ENCODE peak calls at places on chromosomes 6 and 20, in seven cellular contexts. One of them, this sample, is unnamed.

GRCh38 chr20:13199279-13199678 is 21.8 kb upstream of the ISM1 start:
- DNase-seq in heart left ventricle: no peak
- DNase-seq in pancreas: no peak
- DNase-seq in colonic mucosa: no peak
- DNase-seq in choroid plexus epithelial cell: no peak
- DNase-seq in cardiac muscle cell: no peak
- DNase-seq in ascending aorta: no peak
- DNase-seq in this sample: no peak

GRCh38 chr6:4920914-4921410 is 82.9 kb downstream of the RPP40 start:
- DNase-seq in colonic mucosa: no peak
- DNase-seq in heart left ventricle: no peak
- DNase-seq in choroid plexus epithelial cell: no peak
- DNase-seq in cardiac muscle cell: no peak
- DNase-seq in ascending aorta: no peak
- DNase-seq in pancreas: no peak
- DNase-seq in this sample: no peak

GRCh38 chr6:34795836-34796425 is 4.0 kb downstream of the BLTP3A start:
- DNase-seq in colonic mucosa: no peak
- DNase-seq in ascending aorta: no peak
- DNase-seq in cardiac muscle cell: no peak
- DNase-seq in pancreas: no peak
- DNase-seq in choroid plexus epithelial cell: peak; percentile 59
- DNase-seq in heart left ventricle: no peak
- DNase-seq in this sample: no peak

GRCh38 chr20:32523613-32524218 is 61.4 kb downstream of the NOL4L start:
- DNase-seq in cardiac muscle cell: no peak
- DNase-seq in choroid plexus epithelial cell: no peak
- DNase-seq in colonic mucosa: no peak
- DNase-seq in pancreas: peak; percentile 44
- DNase-seq in ascending aorta: no peak
- DNase-seq in heart left ventricle: peak; percentile 5
- DNase-seq in this sample: no peak

GRCh38 chr6:73942581-73942980 is 246.6 kb downstream of the CD109 start:
- DNase-seq in choroid plexus epithelial cell: peak; percentile 20
- DNase-seq in colonic mucosa: no peak
- DNase-seq in cardiac muscle cell: no peak
- DNase-seq in ascending aorta: no peak
- DNase-seq in heart left ventricle: no peak
- DNase-seq in pancreas: no peak
- DNase-seq in this sample: peak; percentile 10

GRCh38 chr6:169269180-169270076 is 15.8 kb upstream of the THBS2 start:
- DNase-seq in choroid plexus epithelial cell: peak; percentile 60
- DNase-seq in ascending aorta: no peak
- DNase-seq in heart left ventricle: peak; percentile 73
- DNase-seq in colonic mucosa: no peak
- DNase-seq in pancreas: no peak
- DNase-seq in cardiac muscle cell: no peak
- DNase-seq in this sample: no peak

GRCh38 chr6:163302747-163303146 is 111.8 kb upstream of the QKI start:
- DNase-seq in cardiac muscle cell: no peak
- DNase-seq in colonic mucosa: no peak
- DNase-seq in choroid plexus epithelial cell: peak; percentile 65
- DNase-seq in pancreas: no peak
- DNase-seq in ascending aorta: no peak
- DNase-seq in heart left ventricle: no peak
- DNase-seq in this sample: no peak

GRCh38 chr6:134816780-134817179 is 133.1 kb downstream of the ALDH8A1 start:
- DNase-seq in colonic mucosa: no peak
- DNase-seq in cardiac muscle cell: no peak
- DNase-seq in pancreas: no peak
- DNase-seq in ascending aorta: no peak
- DNase-seq in choroid plexus epithelial cell: peak; percentile 74
- DNase-seq in heart left ventricle: no peak
- DNase-seq in this sample: no peak

GRCh38 chr6:30885481-30885998 is 1.2 kb downstream of the DDR1 start:
- DNase-seq in choroid plexus epithelial cell: peak; percentile 38
- DNase-seq in pancreas: no peak
- DNase-seq in heart left ventricle: no peak
- DNase-seq in cardiac muscle cell: peak; percentile 59
- DNase-seq in ascending aorta: peak; percentile 66
- DNase-seq in colonic mucosa: peak; percentile 83
- DNase-seq in this sample: no peak

GRCh38 chr6:39181333-39181732 is 47.9 kb downstream of the KCNK5 start:
- DNase-seq in cardiac muscle cell: no peak
- DNase-seq in heart left ventricle: no peak
- DNase-seq in pancreas: peak; percentile 22
- DNase-seq in colonic mucosa: no peak
- DNase-seq in ascending aorta: no peak
- DNase-seq in choroid plexus epithelial cell: no peak
- DNase-seq in this sample: no peak

GRCh38 chr20:46618316-46619110 is 32.7 kb downstream of the SLC13A3 start:
- DNase-seq in cardiac muscle cell: no peak
- DNase-seq in choroid plexus epithelial cell: no peak
- DNase-seq in pancreas: no peak
- DNase-seq in colonic mucosa: no peak
- DNase-seq in ascending aorta: no peak
- DNase-seq in heart left ventricle: no peak
- DNase-seq in this sample: no peak

GRCh38 chr20:46610145-46610544 is 41.1 kb downstream of the SLC13A3 start:
- DNase-seq in choroid plexus epithelial cell: no peak
- DNase-seq in pancreas: no peak
- DNase-seq in ascending aorta: no peak
- DNase-seq in heart left ventricle: no peak
- DNase-seq in cardiac muscle cell: no peak
- DNase-seq in colonic mucosa: no peak
- DNase-seq in this sample: no peak

GRCh38 chr20:46609043-46609442 is 42.2 kb downstream of the SLC13A3 start:
- DNase-seq in choroid plexus epithelial cell: no peak
- DNase-seq in ascending aorta: no peak
- DNase-seq in heart left ventricle: no peak
- DNase-seq in pancreas: no peak
- DNase-seq in colonic mucosa: no peak
- DNase-seq in cardiac muscle cell: no peak
- DNase-seq in this sample: no peak

GRCh38 chr20:46619445-46619844 is 31.8 kb downstream of the SLC13A3 start:
- DNase-seq in heart left ventricle: no peak
- DNase-seq in choroid plexus epithelial cell: peak; percentile 22
- DNase-seq in pancreas: no peak
- DNase-seq in colonic mucosa: no peak
- DNase-seq in ascending aorta: no peak
- DNase-seq in cardiac muscle cell: peak; percentile 1
- DNase-seq in this sample: no peak

DNA sequence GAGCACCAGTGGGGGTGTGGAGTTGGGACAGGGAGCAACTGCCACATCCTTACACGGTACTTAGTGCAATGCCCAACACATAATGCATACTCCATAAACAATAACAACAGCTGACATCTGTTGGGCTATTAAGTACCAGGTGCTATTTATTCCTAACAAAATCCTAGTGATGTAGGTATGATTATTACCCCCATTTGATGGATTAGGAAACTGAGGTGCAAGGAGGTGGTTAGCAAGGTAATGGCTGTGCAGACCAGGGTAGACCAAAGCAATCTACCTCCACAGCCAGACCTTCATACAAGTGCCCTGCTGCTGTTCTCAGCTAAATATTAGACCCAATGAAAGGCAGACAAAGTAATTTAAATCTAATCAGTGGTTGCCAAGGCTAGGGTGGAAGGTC is 36.8 kb downstream of the SLC13A3 start:
- DNase-seq in heart left ventricle: no peak
- DNase-seq in ascending aorta: no peak
- DNase-seq in cardiac muscle cell: no peak
- DNase-seq in pancreas: no peak
- DNase-seq in colonic mucosa: no peak
- DNase-seq in choroid plexus epithelial cell: no peak
- DNase-seq in this sample: no peak
- H3K4me3 ChIP-seq in heart left ventricle: no peak overlapping the region
- H3K4me3 ChIP-seq in ascending aorta: no peak overlapping the region
- H3K4me3 ChIP-seq in cardiac muscle cell: no peak overlapping the region
- H3K4me3 ChIP-seq in pancreas: no peak overlapping the region
- H3K4me3 ChIP-seq in colonic mucosa: no peak overlapping the region
- H3K4me3 ChIP-seq in choroid plexus epithelial cell: no peak overlapping the region
- H3K4me3 ChIP-seq in this sample: no peak overlapping the region

GRCh38 chr6:12189150-12189549 is 101.0 kb upstream of the EDN1 start:
- DNase-seq in pancreas: no peak
- DNase-seq in heart left ventricle: no peak
- DNase-seq in colonic mucosa: no peak
- DNase-seq in choroid plexus epithelial cell: no peak
- DNase-seq in ascending aorta: no peak
- DNase-seq in cardiac muscle cell: no peak
- DNase-seq in this sample: no peak
- H3K4me3 ChIP-seq in pancreas: no peak overlapping the region
- H3K4me3 ChIP-seq in heart left ventricle: no peak overlapping the region
- H3K4me3 ChIP-seq in colonic mucosa: no peak overlapping the region
- H3K4me3 ChIP-seq in choroid plexus epithelial cell: no peak overlapping the region
- H3K4me3 ChIP-seq in ascending aorta: no peak overlapping the region
- H3K4me3 ChIP-seq in cardiac muscle cell: no peak overlapping the region
- H3K4me3 ChIP-seq in this sample: no peak overlapping the region

GRCh38 chr6:170294813-170295518 is 4.1 kb upstream of the DLL1 start:
- DNase-seq in cardiac muscle cell: no peak
- DNase-seq in colonic mucosa: no peak
- DNase-seq in ascending aorta: peak; percentile 62
- DNase-seq in pancreas: no peak
- DNase-seq in heart left ventricle: no peak
- DNase-seq in choroid plexus epithelial cell: no peak
- DNase-seq in this sample: no peak

GRCh38 chr6:170296423-170296745 is 5.5 kb upstream of the DLL1 start:
- DNase-seq in colonic mucosa: no peak
- DNase-seq in pancreas: no peak
- DNase-seq in ascending aorta: peak; percentile 35
- DNase-seq in heart left ventricle: no peak
- DNase-seq in cardiac muscle cell: no peak
- DNase-seq in choroid plexus epithelial cell: no peak
- DNase-seq in this sample: no peak

GRCh38 chr6:170296746-170297576 is 6.1 kb upstream of the DLL1 start:
- DNase-seq in heart left ventricle: no peak
- DNase-seq in pancreas: no peak
- DNase-seq in ascending aorta: peak; percentile 57
- DNase-seq in cardiac muscle cell: no peak
- DNase-seq in choroid plexus epithelial cell: no peak
- DNase-seq in colonic mucosa: no peak
- DNase-seq in this sample: peak; percentile 18

GRCh38 chr6:170293881-170294755 is 3.2 kb upstream of the DLL1 start:
- DNase-seq in pancreas: no peak
- DNase-seq in colonic mucosa: no peak
- DNase-seq in choroid plexus epithelial cell: no peak
- DNase-seq in ascending aorta: peak; percentile 38
- DNase-seq in cardiac muscle cell: no peak
- DNase-seq in heart left ventricle: no peak
- DNase-seq in this sample: no peak

DNA sequence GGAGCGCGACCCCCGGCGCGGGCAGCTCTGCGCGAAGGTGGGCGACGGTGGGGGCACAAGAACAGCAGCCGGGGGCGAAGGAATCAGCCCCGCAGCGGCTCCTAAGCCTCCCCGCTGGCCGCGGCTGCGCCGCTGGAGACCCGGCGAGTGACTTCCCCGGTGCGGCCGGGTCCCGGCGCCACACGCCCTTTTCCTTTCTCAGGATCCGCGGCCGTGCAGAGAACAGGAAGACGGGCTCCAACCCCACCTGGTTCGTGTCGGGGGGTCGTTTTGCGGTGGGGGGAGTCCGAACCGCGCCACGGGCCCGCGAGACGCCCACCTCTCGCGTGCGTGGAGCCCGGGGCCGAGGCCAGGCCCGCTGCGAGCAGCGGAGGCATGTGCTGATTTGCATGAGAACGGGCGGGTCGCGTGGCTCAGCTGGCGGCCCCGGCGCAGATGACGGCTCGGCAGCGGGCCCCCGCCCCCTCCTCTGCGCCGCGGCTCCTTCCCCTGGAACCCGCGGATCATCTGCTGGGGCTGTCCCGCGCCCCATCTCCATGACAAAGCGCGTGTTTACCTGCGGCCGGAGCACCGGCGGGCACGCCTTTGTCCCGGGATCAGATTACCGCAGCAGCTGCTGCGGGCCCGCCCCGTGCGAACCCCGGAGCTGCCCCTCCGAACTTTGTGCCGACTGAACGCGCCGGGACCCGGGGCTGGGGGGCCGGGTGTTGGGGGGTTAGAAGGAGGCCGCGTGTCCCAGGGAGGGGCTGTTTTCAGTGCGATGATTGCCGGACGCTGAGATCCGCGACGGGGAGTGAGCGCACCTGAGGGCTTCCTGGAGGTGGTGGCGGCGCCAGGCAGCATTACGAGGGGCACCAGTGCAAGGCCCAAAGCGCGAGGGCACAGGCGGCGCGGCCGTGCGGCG is 4.9 kb upstream of the DLL1 start:
- DNase-seq in choroid plexus epithelial cell: no peak
- DNase-seq in ascending aorta: peak; percentile 62
- DNase-seq in cardiac muscle cell: peak; percentile 60
- DNase-seq in heart left ventricle: peak; percentile 45
- DNase-seq in colonic mucosa: no peak
- DNase-seq in pancreas: no peak
- DNase-seq in this sample: no peak
- H3K4me3 ChIP-seq in choroid plexus epithelial cell: peak overlapping the region; percentile 49
- H3K4me3 ChIP-seq in ascending aorta: peak overlapping the region; percentile 70
- H3K4me3 ChIP-seq in cardiac muscle cell: peak overlapping the region; percentile 38
- H3K4me3 ChIP-seq in heart left ventricle: peak overlapping the region; percentile 44
- H3K4me3 ChIP-seq in colonic mucosa: peak overlapping the region; percentile 45
- H3K4me3 ChIP-seq in pancreas: peak overlapping the region; percentile 75
- H3K4me3 ChIP-seq in this sample: peak overlapping the region; percentile 36

GRCh38 chr6:137492289-137492688 is 1.9 kb downstream of the OLIG3 start:
- DNase-seq in choroid plexus epithelial cell: no peak
- DNase-seq in pancreas: no peak
- DNase-seq in colonic mucosa: no peak
- DNase-seq in cardiac muscle cell: no peak
- DNase-seq in heart left ventricle: no peak
- DNase-seq in ascending aorta: no peak
- DNase-seq in this sample: no peak

GRCh38 chr6:137493218-137494038 is 766 bp downstream of the OLIG3 start:
- DNase-seq in ascending aorta: no peak
- DNase-seq in heart left ventricle: no peak
- DNase-seq in colonic mucosa: peak; percentile 41
- DNase-seq in cardiac muscle cell: no peak
- DNase-seq in pancreas: peak; percentile 77
- DNase-seq in choroid plexus epithelial cell: no peak
- DNase-seq in this sample: no peak

GRCh38 chr6:137491478-137491877 is 2.7 kb downstream of the OLIG3 start:
- DNase-seq in colonic mucosa: no peak
- DNase-seq in ascending aorta: no peak
- DNase-seq in pancreas: no peak
- DNase-seq in cardiac muscle cell: no peak
- DNase-seq in heart left ventricle: no peak
- DNase-seq in choroid plexus epithelial cell: no peak
- DNase-seq in this sample: no peak

GRCh38 chr6:137494281-137494966 is at the start of gene OLIG3:
- DNase-seq in ascending aorta: no peak
- DNase-seq in pancreas: no peak
- DNase-seq in heart left ventricle: no peak
- DNase-seq in cardiac muscle cell: no peak
- DNase-seq in choroid plexus epithelial cell: no peak
- DNase-seq in colonic mucosa: no peak
- DNase-seq in this sample: no peak

DNA sequence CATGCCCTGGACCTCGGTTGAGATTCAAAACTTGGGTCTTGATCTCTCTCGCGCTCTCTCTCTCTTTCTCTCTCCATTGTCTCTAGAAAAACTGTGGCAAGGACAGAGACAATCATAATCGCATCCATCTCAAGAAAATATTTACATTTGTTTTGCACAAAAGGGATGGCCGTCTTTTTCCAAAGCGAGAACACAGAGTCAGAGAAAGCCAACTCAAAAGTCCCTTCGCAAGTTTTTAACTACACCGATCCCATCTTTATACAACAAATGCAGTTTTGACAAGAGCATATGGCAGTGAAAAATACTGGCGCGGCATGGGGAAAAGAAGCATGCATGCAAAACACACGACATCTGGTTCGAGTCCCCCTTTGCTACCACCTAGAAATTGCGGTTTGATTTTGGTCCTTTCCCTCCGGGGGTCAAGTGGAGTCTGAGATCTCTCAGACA is 1.4 kb downstream of the OLIG3 start:
- DNase-seq in ascending aorta: no peak
- DNase-seq in choroid plexus epithelial cell: no peak
- DNase-seq in pancreas: no peak
- DNase-seq in cardiac muscle cell: no peak
- DNase-seq in heart left ventricle: no peak
- DNase-seq in colonic mucosa: no peak
- DNase-seq in this sample: no peak
- H3K4me3 ChIP-seq in ascending aorta: peak overlapping the region; percentile 40
- H3K4me3 ChIP-seq in choroid plexus epithelial cell: no peak overlapping the region
- H3K4me3 ChIP-seq in pancreas: peak overlapping the region; percentile 14
- H3K4me3 ChIP-seq in cardiac muscle cell: no peak overlapping the region
- H3K4me3 ChIP-seq in heart left ventricle: no peak overlapping the region
- H3K4me3 ChIP-seq in colonic mucosa: no peak overlapping the region
- H3K4me3 ChIP-seq in this sample: no peak overlapping the region

This sample was measured in kidney epithelial cell.